ENCODE peak calls at places on chromosomes 13 and 19, in ten cellular contexts. L is IMR-90, N is PC-9, E is A549, S is aorta, C is lower lobe of right lung, J is Panc1, Z is heart right ventricle, Y is adrenal gland, A is colonic mucosa. M is an unnamed sample. For H3K4me1, the result is how much of the 10 kb centered on the place peaks cover.

GRCh38 chr19:50430888-50431342 is 1.8 kb upstream of the MYBPC2 start:
- DNase-seq in L (no peak), N (no peak), E (no peak), S (no peak), C (no peak), J (no peak), Z (no peak), Y (no peak), A (no peak), M (no peak)

GRCh38 chr19:45211751-45212381 is 33.3 kb downstream of the BLOC1S3 start:
- DNase-seq in L (no peak), N (no peak), E (no peak), S (no peak), C (peak), J (no peak), Z (peak), Y (peak), A (no peak), M (peak)

GRCh38 chr13:26254583-26255102 is 714 bp downstream of the CDK8 start:
- DNase-seq in L (peak), N (peak), E (peak), S (peak), C (peak), J (no peak), Z (peak), Y (peak), A (peak), M (peak)

GRCh38 chr19:7808108-7808507 is 21.9 kb upstream of the EVI5L start:
- DNase-seq in L (no peak), N (no peak), E (no peak), S (no peak), C (no peak), J (no peak), Z (no peak), Y (no peak), A (no peak), M (no peak)

GRCh38 chr13:25180450-25180794 is 8.3 kb upstream of the AMER2 start:
- DNase-seq in L (no peak), N (no peak), E (no peak), S (no peak), C (no peak), J (no peak), Z (no peak), Y (no peak), A (no peak), M (no peak)

GRCh38 chr19:29329460-29330134 is 116.6 kb upstream of the UQCRFS1 start:
- DNase-seq in L (no peak), N (peak), E (peak), S (no peak), C (no peak), J (no peak), Z (no peak), Y (no peak), A (no peak), M (no peak)

GRCh38 chr13:59774511-59774911 is 389.2 kb downstream of the DIAPH3 start:
- DNase-seq in L (peak), N (no peak), E (peak), S (no peak), C (no peak), J (no peak), Z (no peak), Y (no peak), A (no peak), M (no peak)

GRCh38 chr19:40210919-40211318 is 7.3 kb downstream of the TTC9B start:
- DNase-seq in L (no peak), N (no peak), E (no peak), S (no peak), C (no peak), J (no peak), Z (no peak), Y (no peak), A (no peak), M (no peak)

GRCh38 chr13:52779028-52779612 is 39.5 kb upstream of the CNMD start:
- DNase-seq in L (no peak), N (no peak), E (no peak), S (no peak), C (no peak), J (no peak), Z (no peak), Y (no peak), A (no peak), M (no peak)

GRCh38 chr19:35381318-35381717 is 10.4 kb downstream of the GPR42 start:
- DNase-seq in L (no peak), N (no peak), E (no peak), S (no peak), C (no peak), J (no peak), Z (no peak), Y (no peak), A (no peak), M (no peak)

GRCh38 chr13:100508391-100508790 is 80.2 kb downstream of the GGACT start:
- DNase-seq in L (no peak), N (no peak), E (no peak), S (no peak), C (no peak), J (no peak), Z (no peak), Y (no peak), A (no peak), M (no peak)

GRCh38 chr19:13842294-13843103 is 34.4 kb upstream of the NANOS3 start:
- DNase-seq in L (peak), N (peak), E (peak), S (peak), C (peak), J (no peak), Z (peak), Y (peak), A (peak), M (peak)

GRCh38 chr19:13841339-13842293 is 35.3 kb upstream of the NANOS3 start:
- DNase-seq in L (no peak), N (no peak), E (peak), S (peak), C (peak), J (no peak), Z (peak), Y (no peak), A (peak), M (peak)

GRCh38 chr19:13840751-13841338 is 36.1 kb upstream of the NANOS3 start:
- DNase-seq in L (no peak), N (no peak), E (no peak), S (no peak), C (no peak), J (no peak), Z (no peak), Y (no peak), A (no peak), M (no peak)

GRCh38 chr19:13844130-13844631 is 32.8 kb upstream of the NANOS3 start:
- DNase-seq in L (no peak), N (peak), E (peak), S (no peak), C (no peak), J (no peak), Z (no peak), Y (no peak), A (peak), M (no peak)

DNA sequence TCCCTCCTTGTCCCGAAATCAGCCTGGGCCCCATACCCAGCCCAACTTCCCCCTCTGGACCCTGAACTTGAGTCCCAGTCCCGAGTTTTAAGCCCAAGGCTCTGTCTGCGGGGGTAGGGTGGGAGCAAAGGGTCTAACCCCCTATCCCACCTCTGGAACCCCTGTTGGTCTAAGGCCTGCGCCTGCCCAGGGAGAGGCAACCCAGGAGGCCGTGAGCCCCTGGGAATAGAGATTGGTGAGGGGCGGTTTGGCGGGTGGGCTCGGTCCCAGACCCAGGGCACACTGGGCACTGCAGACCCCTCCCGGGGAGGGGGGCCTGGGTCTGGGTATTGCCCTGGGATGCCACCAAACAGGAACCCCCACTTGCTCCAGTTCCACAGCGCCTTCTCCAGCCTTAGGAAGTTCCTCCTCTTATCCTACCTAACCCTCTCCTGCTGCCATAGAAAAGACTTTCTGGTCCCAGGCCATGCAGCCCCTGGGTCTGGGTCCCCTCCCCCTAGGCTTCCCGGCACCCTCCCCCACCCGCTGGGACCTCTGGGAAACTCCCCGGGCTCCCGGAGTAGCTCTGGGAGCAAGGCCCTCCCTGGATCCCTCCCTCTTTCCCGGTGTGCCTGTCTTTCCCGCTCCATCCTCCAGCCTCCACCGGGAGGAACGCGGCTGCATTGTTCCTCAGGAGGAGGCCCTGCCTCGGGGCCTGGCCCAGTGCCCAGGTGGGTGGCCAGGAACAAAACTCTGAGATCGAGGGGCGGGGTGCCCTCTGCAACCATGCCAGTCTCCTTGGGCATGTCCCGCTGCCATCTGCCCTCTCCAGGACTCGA is 33.6 kb upstream of the NANOS3 start:
- DNase-seq in L (peak), N (peak), E (peak), S (peak), C (no peak), J (no peak), Z (peak), Y (no peak), A (peak), M (peak)
- H3K4me1 ChIP-seq in L (under half), N (half or more), E (under half), S (under half), C (half or more), J (under half), Z (half or more), Y (under half), A (under half), M (under half)

DNA sequence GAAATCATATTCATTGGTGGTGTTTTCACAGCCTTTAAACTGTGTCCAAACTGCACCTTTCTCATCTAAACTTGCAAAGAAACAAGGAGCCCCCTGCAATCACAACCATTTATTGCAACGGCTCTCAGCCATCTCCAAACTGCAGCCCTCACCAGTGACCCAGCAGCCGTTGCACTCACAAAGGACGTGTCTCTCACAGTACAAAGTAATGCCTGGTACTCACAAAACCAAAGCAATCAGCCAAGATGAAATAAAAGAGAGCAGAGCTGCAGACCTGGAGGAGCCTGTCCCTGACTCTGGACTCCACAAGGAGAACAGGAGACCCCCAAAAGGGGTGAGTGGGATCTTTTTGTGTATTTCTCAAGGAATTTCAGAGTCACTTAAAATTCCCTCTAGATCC is 20.2 kb upstream of the CEACAM21 start:
- DNase-seq in L (no peak), N (no peak), E (no peak), S (no peak), C (no peak), J (no peak), Z (no peak), Y (no peak), A (no peak), M (no peak)
- H3K4me1 ChIP-seq in L (under half), N (under half), E (under half), S (under half), C (under half), J (under half), Z (under half), Y (under half), A (under half), M (under half)

GRCh38 chr19:4717191-4717965 is 6.3 kb downstream of the DPP9 start:
- DNase-seq in L (peak), N (peak), E (peak), S (no peak), C (peak), J (no peak), Z (no peak), Y (no peak), A (no peak), M (no peak)

GRCh38 chr19:4721196-4721595 is 2.4 kb downstream of the DPP9 start:
- DNase-seq in L (no peak), N (no peak), E (no peak), S (no peak), C (no peak), J (no peak), Z (no peak), Y (no peak), A (no peak), M (no peak)

GRCh38 chr19:4717966-4718701 is 5.5 kb downstream of the DPP9 start:
- DNase-seq in L (no peak), N (no peak), E (peak), S (no peak), C (no peak), J (no peak), Z (no peak), Y (no peak), A (no peak), M (no peak)

GRCh38 chr19:4720037-4720700 is 3.5 kb downstream of the DPP9 start:
- DNase-seq in L (no peak), N (no peak), E (no peak), S (no peak), C (peak), J (no peak), Z (no peak), Y (no peak), A (no peak), M (no peak)

DNA sequence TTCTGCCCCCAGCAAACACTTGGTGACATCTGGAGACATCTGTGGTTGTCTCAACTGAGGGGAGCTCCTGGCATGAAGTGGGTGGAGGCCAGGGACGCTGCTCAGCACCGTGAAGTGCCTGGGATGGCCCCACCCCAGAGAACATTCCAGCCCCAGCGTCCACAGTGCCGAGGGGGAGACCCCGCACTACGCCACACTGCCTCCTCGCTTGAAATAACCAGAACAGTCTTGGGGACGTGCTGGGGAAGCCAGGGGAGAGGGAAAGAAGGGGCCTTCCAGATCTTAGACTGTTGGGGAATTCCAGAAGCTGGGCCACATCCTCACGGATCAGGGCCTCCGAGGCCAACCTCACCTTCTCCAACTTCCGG is 4.2 kb downstream of the DPP9 start:
- DNase-seq in L (no peak), N (no peak), E (no peak), S (no peak), C (peak), J (no peak), Z (no peak), Y (no peak), A (no peak), M (no peak)
- H3K4me1 ChIP-seq in L (under half), N (under half), E (half or more), S (under half), C (half or more), J (half or more), Z (under half), Y (under half), A (under half), M (under half)

GRCh38 chr13:114141261-114141996 is 9.0 kb upstream of the RASA3 start:
- DNase-seq in L (no peak), N (no peak), E (no peak), S (no peak), C (no peak), J (no peak), Z (no peak), Y (no peak), A (no peak), M (peak)
- H3K4me1 ChIP-seq in L (under half), N (under half), E (under half), S (under half), C (under half), J (under half), Z (under half), Y (under half), A (under half), M (under half)

DNA sequence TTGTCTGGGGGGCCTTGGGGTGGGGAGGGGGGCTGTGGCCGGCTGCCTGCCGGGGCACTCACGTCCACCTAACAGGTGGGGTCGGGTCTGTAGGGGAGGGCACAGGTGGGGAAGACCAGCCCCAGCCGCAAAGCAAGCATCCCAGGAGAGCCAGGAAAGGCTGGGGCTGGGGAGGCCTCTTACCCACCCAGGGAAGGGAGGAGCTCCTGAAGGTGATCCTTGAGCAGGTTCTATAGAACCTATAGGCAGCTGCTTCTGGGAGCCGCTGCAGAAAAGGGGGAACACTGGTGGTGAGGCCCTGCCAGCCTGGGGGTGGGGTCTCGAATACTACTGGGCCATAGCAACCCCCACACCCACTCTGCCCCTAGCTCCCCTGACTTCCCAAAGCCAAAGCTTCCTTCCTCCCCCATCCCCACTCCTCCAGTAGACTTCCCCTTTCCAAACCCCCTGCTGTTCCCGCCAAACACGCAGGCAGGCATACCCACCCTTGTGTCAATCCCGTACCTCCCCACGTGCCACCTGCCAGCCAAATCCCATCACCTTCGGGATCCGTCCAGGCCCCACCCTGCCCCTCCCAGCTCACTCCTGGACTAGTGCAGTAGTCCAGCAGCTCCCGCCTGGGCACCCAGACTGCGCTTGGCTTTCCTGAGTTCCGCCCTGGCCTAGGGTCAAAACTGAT is 5.6 kb downstream of the KLF16 start:
- DNase-seq in L (no peak), N (no peak), E (no peak), S (peak), C (peak), J (no peak), Z (no peak), Y (no peak), A (peak), M (peak)
- H3K4me1 ChIP-seq in L (half or more), N (under half), E (half or more), S (under half), C (half or more), J (under half), Z (half or more), Y (half or more), A (half or more), M (under half)

GRCh38 chr13:80069374-80069773 is 271.6 kb downstream of the SPRY2 start:
- DNase-seq in L (no peak), N (no peak), E (no peak), S (no peak), C (no peak), J (no peak), Z (no peak), Y (no peak), A (no peak), M (no peak)
- H3K4me1 ChIP-seq in L (under half), N (under half), E (under half), S (under half), C (under half), J (under half), Z (under half), Y (under half), A (under half), M (under half)

DNA sequence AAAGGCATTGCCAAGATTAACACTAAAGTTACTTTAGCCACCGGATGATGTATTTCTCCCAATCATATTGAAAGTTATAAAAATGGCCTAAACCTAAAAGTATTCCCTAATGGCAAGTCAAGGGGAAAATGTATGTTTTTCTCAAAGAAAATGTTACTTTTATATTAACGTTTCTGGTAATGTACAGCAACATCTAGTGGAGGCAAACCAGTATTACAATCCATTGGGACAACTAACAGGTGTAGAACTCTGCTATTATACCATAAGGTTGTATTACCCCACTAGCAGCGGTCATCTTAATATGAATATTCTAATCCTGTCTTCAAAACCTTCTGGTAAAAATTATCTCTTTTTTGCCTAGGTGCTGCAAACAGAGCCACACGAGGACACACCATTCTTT is 69.2 kb downstream of the ZNF100 start:
- DNase-seq in L (peak), N (no peak), E (no peak), S (no peak), C (no peak), J (no peak), Z (no peak), Y (no peak), A (peak), M (no peak)
- H3K4me1 ChIP-seq in L (under half), N (under half), E (under half), S (under half), C (under half), J (under half), Z (under half), Y (under half), A (under half), M (under half)

GRCh38 chr19:3364501-3364858 is 1.9 kb upstream of the NFIC start:
- DNase-seq in L (no peak), N (no peak), E (no peak), S (no peak), C (no peak), J (no peak), Z (no peak), Y (no peak), A (no peak), M (no peak)

GRCh38 chr19:3365447-3366103 is 808 bp upstream of the NFIC start:
- DNase-seq in L (peak), N (peak), E (peak), S (peak), C (peak), J (no peak), Z (peak), Y (peak), A (peak), M (peak)

GRCh38 chr19:3363841-3364500 is 2.4 kb upstream of the NFIC start:
- DNase-seq in L (no peak), N (no peak), E (no peak), S (no peak), C (no peak), J (no peak), Z (no peak), Y (peak), A (no peak), M (no peak)

GRCh38 chr19:3366104-3366760 is at the start of gene NFIC:
- DNase-seq in L (peak), N (peak), E (peak), S (peak), C (peak), J (no peak), Z (peak), Y (peak), A (peak), M (peak)

GRCh38 chr19:3365093-3365446 is 1.3 kb upstream of the NFIC start:
- DNase-seq in L (no peak), N (no peak), E (no peak), S (no peak), C (no peak), J (no peak), Z (no peak), Y (no peak), A (no peak), M (no peak)
- H3K4me1 ChIP-seq in L (under half), N (under half), E (half or more), S (under half), C (half or more), J (under half), Z (half or more), Y (under half), A (under half), M (under half)

DNA sequence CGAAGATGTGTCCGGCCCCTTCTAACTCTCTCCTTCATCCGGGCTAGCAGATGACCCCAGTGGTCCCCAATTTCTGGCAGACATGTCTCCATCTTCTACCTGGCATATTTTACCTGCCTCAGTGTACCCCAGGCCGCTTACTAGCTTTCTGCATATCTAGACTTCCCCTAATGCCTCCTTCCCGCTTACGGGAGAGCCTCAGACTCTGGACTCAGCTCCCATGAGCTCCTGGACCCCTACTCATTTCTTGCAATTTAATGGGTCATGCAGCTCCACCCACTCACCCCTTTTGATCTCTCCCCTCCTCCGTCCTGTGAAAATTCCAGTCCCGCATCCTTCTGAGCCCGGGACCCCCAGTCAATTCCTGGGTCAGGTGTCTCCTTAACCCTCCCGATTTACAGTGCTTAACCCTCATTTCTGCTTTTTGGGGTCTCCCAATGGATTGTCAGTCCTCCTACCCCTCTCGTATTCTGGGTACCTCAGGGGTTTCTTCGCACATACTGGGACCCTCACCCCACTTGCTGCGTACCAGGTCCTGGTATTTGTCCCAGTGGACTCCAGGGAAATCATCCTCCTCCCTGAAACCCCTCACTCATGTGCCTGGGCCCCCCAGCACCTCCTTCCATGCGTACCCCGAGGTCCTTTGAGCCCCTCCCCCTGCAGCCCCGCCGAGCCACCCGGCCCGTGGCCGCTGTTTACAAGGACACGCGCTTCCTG is 500 bp upstream of the JUNB start:
- DNase-seq in L (no peak), N (no peak), E (no peak), S (peak), C (no peak), J (no peak), Z (no peak), Y (no peak), A (no peak), M (no peak)
- H3K4me1 ChIP-seq in L (under half), N (half or more), E (half or more), S (under half), C (half or more), J (under half), Z (half or more), Y (under half), A (under half), M (under half)

M was measured in right lobe of liver.